ENCODE peak calls at places on chromosomes 11 and 22, in five cellular contexts. E is prostate gland, T is Peyer's patch, A is breast epithelium, V is sigmoid colon. L is an unnamed sample.

GRCh38 chr11:8814209-8814922 is 96.6 kb upstream of the AKIP1 start:
- DNase-seq in E (no peak), T (no peak), A (no peak), V (no peak), L (no peak)

GRCh38 chr11:126307706-126308105 is 3.8 kb downstream of the DCPS start:
- DNase-seq in E (no peak), T (no peak), A (no peak), V (no peak), L (no peak)

GRCh38 chr11:36155770-36156485 is 133.3 kb downstream of the COMMD9 start:
- DNase-seq in E (no peak), T (no peak), A (no peak), V (no peak), L (peak; percentile 10)

GRCh38 chr11:84430661-84431060 is 1144.5 kb upstream of the CCDC90B start:
- DNase-seq in E (no peak), T (no peak), A (no peak), V (no peak), L (no peak)

GRCh38 chr11:1082728-1083620 is 8.3 kb downstream of the MUC2 start:
- DNase-seq in E (no peak), T (no peak), A (no peak), V (peak; percentile 57), L (no peak)

GRCh38 chr11:71998649-71999310 is at the start of gene IL18BP:
- DNase-seq in E (no peak), T (peak; percentile 79), A (no peak), V (peak; percentile 68), L (no peak)

GRCh38 chr11:14443642-14444041 is 56.0 kb downstream of the COPB1 start:
- DNase-seq in E (no peak), T (peak; percentile 69), A (no peak), V (no peak), L (no peak)

GRCh38 chr11:70501026-70501901 is 102.9 kb downstream of the CTTN start:
- DNase-seq in E (no peak), T (no peak), A (no peak), V (peak; percentile 67), L (no peak)

GRCh38 chr22:36921309-36922096 is 8.1 kb downstream of the CSF2RB start:
- DNase-seq in E (no peak), T (no peak), A (no peak), V (no peak), L (no peak)

GRCh38 chr11:119157088-119157487 is 8.2 kb downstream of the ABCG4 start:
- DNase-seq in E (no peak), T (no peak), A (no peak), V (no peak), L (no peak)

GRCh38 chr11:95154514-95154913 is 64.9 kb downstream of the ENDOD1 start:
- DNase-seq in E (peak; percentile 52), T (peak; percentile 84), A (peak; percentile 59), V (no peak), L (peak; percentile 20)

GRCh38 chr22:49793871-49794270 is 33.8 kb downstream of the BRD1 start:
- DNase-seq in E (no peak), T (no peak), A (no peak), V (no peak), L (no peak)

GRCh38 chr11:131884461-131885073 is 514.2 kb downstream of the NTM start:
- DNase-seq in E (no peak), T (no peak), A (no peak), V (no peak), L (no peak)

GRCh38 chr22:31241200-31241599 is 29.1 kb downstream of the LIMK2 start:
- DNase-seq in E (no peak), T (peak; percentile 79), A (no peak), V (no peak), L (no peak)

GRCh38 chr11:1122356-1123002 is 35.3 kb upstream of the MUC5AC start:
- DNase-seq in E (no peak), T (peak; percentile 33), A (no peak), V (peak; percentile 30), L (no peak)

GRCh38 chr11:61488651-61489291 is 19.8 kb upstream of the LRRC10B start:
- DNase-seq in E (peak; percentile 39), T (peak; percentile 54), A (peak; percentile 71), V (no peak), L (no peak)

GRCh38 chr11:56750190-56750589 is 1.7 kb upstream of the OR9G4 start:
- DNase-seq in E (no peak), T (no peak), A (no peak), V (no peak), L (no peak)

GRCh38 chr22:44583076-44583760 is 85.2 kb upstream of the RTL6 start:
- DNase-seq in E (no peak), T (no peak), A (no peak), V (peak; percentile 38), L (no peak)

GRCh38 chr11:123386746-123387510 is 43.1 kb upstream of the GRAMD1B start:
- DNase-seq in E (no peak), T (no peak), A (no peak), V (no peak), L (no peak)

GRCh38 chr11:40241524-40242037 is 1217.9 kb downstream of the LRRC4C start:
- DNase-seq in E (no peak), T (no peak), A (no peak), V (peak; percentile 69), L (no peak)

GRCh38 chr11:47204633-47204989 is 10.2 kb upstream of the DDB2 start:
- DNase-seq in E (no peak), T (no peak), A (no peak), V (no peak), L (no peak)

GRCh38 chr11:58493676-58494075 is 14.2 kb downstream of the OR5B21 start:
- DNase-seq in E (no peak), T (no peak), A (no peak), V (no peak), L (no peak)

GRCh38 chr11:94728541-94728940 is 39.6 kb upstream of the AMOTL1 start:
- DNase-seq in E (no peak), T (no peak), A (no peak), V (no peak), L (no peak)

GRCh38 chr11:119829407-119829806 is 100.4 kb upstream of the NECTIN1 start:
- DNase-seq in E (no peak), T (no peak), A (no peak), V (no peak), L (no peak)

GRCh38 chr22:19988965-19989724 is 27.5 kb downstream of the ARVCF start:
- DNase-seq in E (no peak), T (no peak), A (no peak), V (no peak), L (no peak)

GRCh38 chr22:30423296-30423958 is 2.1 kb upstream of the MTFP1 start:
- DNase-seq in E (peak; percentile 33), T (peak; percentile 70), A (peak; percentile 58), V (peak; percentile 83), L (no peak)

GRCh38 chr22:46465348-46465725 is 72.1 kb downstream of the CELSR1 start:
- DNase-seq in E (no peak), T (no peak), A (no peak), V (no peak), L (no peak)

GRCh38 chr22:46467006-46467405 is 70.4 kb downstream of the CELSR1 start:
- DNase-seq in E (no peak), T (no peak), A (no peak), V (no peak), L (no peak)

GRCh38 chr22:46466255-46466676 is 71.2 kb downstream of the CELSR1 start:
- DNase-seq in E (no peak), T (no peak), A (no peak), V (no peak), L (no peak)

GRCh38 chr22:46464701-46465347 is 72.6 kb downstream of the CELSR1 start:
- DNase-seq in E (no peak), T (no peak), A (no peak), V (no peak), L (no peak)

DNA sequence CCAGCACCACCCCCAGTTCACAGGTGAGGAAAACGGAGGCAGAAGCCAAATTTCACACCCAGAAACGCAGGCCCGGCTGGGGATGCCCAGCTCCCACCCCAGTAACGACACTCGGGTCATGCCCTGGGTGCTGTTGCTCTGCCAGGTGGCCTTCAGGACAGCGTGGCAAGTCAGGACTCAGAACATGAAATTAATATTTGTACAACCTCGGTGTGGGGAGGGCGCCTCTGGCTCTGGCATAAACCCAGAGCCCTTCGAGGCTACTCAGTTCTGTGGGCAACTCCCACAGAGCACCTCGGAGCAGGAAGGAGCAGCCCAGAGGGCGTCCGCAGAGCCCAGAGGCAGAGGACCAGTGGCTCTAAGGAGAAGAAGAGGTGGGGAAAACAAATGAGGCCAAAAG is 71.6 kb downstream of the CELSR1 start:
- DNase-seq in E (no peak), T (no peak), A (no peak), V (no peak), L (no peak)
- H3K27ac ChIP-seq in E (peak overlapping the region; percentile 42), T (no peak overlapping the region), A (peak overlapping the region; percentile 50), V (no peak overlapping the region), L (no peak overlapping the region)

DNA sequence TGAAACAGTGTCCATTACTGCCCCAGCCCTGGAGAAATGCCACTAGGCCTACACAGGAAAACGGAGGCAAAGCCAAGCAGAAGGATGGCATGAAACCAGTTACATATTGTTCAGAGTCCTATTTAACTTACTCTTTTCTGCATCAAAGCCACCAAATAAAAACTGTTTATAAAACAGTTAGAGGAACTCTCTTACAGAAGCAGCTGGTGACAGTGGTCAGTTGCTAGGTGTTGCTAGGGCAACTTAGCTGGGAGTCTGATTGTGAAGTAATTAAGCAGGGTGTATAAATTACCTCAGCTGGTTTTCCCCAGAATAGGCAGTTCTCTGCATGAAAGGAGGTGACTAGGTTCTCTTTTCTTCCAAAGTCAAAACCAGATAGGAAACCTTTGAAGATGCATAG is 115.6 kb upstream of the ZBED5 start:
- DNase-seq in E (no peak), T (no peak), A (no peak), V (no peak), L (no peak)
- H3K27ac ChIP-seq in E (no peak overlapping the region), T (no peak overlapping the region), A (no peak overlapping the region), V (peak overlapping the region; percentile 69), L (no peak overlapping the region)

GRCh38 chr11:12693075-12693473 is 18.9 kb downstream of the TEAD1 start:
- DNase-seq in E (no peak), T (no peak), A (no peak), V (no peak), L (no peak)

GRCh38 chr11:12692238-12693074 is 18.2 kb downstream of the TEAD1 start:
- DNase-seq in E (peak; percentile 87), T (peak; percentile 93), A (peak; percentile 73), V (peak; percentile 97), L (peak; percentile 35)

GRCh38 chr11:12695221-12695794 is 21.1 kb downstream of the TEAD1 start:
- DNase-seq in E (no peak), T (no peak), A (no peak), V (no peak), L (no peak)

GRCh38 chr11:12693485-12694181 is 19.4 kb downstream of the TEAD1 start:
- DNase-seq in E (peak; percentile 62), T (peak; percentile 56), A (peak; percentile 63), V (peak; percentile 84), L (no peak)

GRCh38 chr11:12694182-12694531 is 19.9 kb downstream of the TEAD1 start:
- DNase-seq in E (peak; percentile 40), T (no peak), A (no peak), V (no peak), L (no peak)
- H3K27ac ChIP-seq in E (peak overlapping the region; percentile 83), T (peak overlapping the region; percentile 92), A (peak overlapping the region; percentile 95), V (peak overlapping the region; percentile 92), L (no peak overlapping the region)

GRCh38 chr11:88170680-88171079 is 4.6 kb downstream of the RAB38 start:
- DNase-seq in E (no peak), T (no peak), A (no peak), V (no peak), L (no peak)
- H3K27ac ChIP-seq in E (no peak overlapping the region), T (no peak overlapping the region), A (no peak overlapping the region), V (no peak overlapping the region), L (no peak overlapping the region)